ENCODE peak calls at places on chromosomes 16 and 17, in seven cellular contexts. U is CD4-positive, alpha-beta memory T cell; A is substantia nigra; M is skeletal muscle cell; Q is AG10803; J is renal cortical epithelial cell; E is activated CD4-positive, CD25-positive, alpha-beta regulatory T cell treated with anti-CD3 and anti-CD28 coated beads, Interleukin-2, amount 50 U/mL, for 16 hours. Z is an unnamed sample.

GRCh38 chr17:30199600-30199999 is 35.9 kb downstream of the SLC6A4 start:
- DNase-seq in A (no peak), U (no peak), J (no peak), E (no peak), M (no peak), Q (no peak), Z (no peak)

GRCh38 chr16:87201777-87202176 is 115.4 kb downstream of the C16orf95 start:
- DNase-seq in M (no peak), J (no peak), Q (no peak), U (no peak), A (no peak), E (no peak), Z (no peak)

GRCh38 chr16:89600956-89601355 is 12.5 kb upstream of the DPEP1 start:
- DNase-seq in E (no peak), Q (no peak), A (no peak), U (no peak), J (no peak), M (no peak), Z (no peak)

GRCh38 chr16:67339453-67339852 is 12.8 kb downstream of the LRRC36 start:
- DNase-seq in J (peak; percentile 43), A (no peak), Q (peak; percentile 36), M (peak; percentile 9), E (no peak), U (no peak), Z (no peak)

GRCh38 chr17:29241015-29241963 is 5.4 kb upstream of the CRYBA1 start:
- DNase-seq in J (peak; percentile 99), Q (peak; percentile 97), A (peak; percentile 41), M (peak; percentile 89), U (no peak), E (no peak), Z (no peak)

GRCh38 chr17:45016823-45017222 is 34.6 kb downstream of the DCAKD start:
- DNase-seq in U (no peak), E (no peak), Q (peak; percentile 19), A (no peak), M (no peak), J (no peak), Z (no peak)

GRCh38 chr16:14015948-14016347 is 55.2 kb upstream of the MRTFB start:
- DNase-seq in J (peak; percentile 90), M (peak; percentile 57), E (no peak), U (no peak), A (no peak), Q (peak; percentile 89), Z (no peak)

GRCh38 chr16:67543582-67543981 is 15.0 kb downstream of the RIPOR1 start:
- DNase-seq in U (no peak), A (no peak), E (no peak), M (no peak), J (no peak), Q (no peak), Z (no peak)

GRCh38 chr16:52393448-52393847 is 153.5 kb downstream of the TOX3 start:
- DNase-seq in M (no peak), U (no peak), E (no peak), A (no peak), J (no peak), Q (no peak), Z (no peak)

GRCh38 chr16:74868501-74868900 is 93.9 kb upstream of the FA2H start:
- DNase-seq in Q (peak; percentile 29), U (peak; percentile 39), J (peak; percentile 48), E (no peak), M (no peak), A (no peak), Z (no peak)

GRCh38 chr16:76650579-76650978 is 373.4 kb downstream of the CNTNAP4 start:
- DNase-seq in A (no peak), Q (no peak), M (no peak), J (no peak), U (no peak), E (no peak), Z (no peak)

GRCh38 chr16:70526403-70526802 is 2.8 kb downstream of the SF3B3 start:
- DNase-seq in U (no peak), J (no peak), A (no peak), Q (no peak), M (no peak), E (no peak), Z (no peak)

GRCh38 chr17:17818088-17818526 is 18.7 kb downstream of the SREBF1 start:
- DNase-seq in A (no peak), M (no peak), E (no peak), Q (no peak), U (no peak), J (no peak), Z (no peak)

GRCh38 chr16:78281115-78281514 is 181.7 kb downstream of the WWOX start:
- DNase-seq in E (no peak), U (no peak), Q (no peak), A (no peak), J (no peak), M (no peak), Z (no peak)

GRCh38 chr16:64974381-64974780 is 147.5 kb downstream of the CDH11 start:
- DNase-seq in U (no peak), J (no peak), A (no peak), Q (no peak), E (no peak), M (no peak), Z (no peak)

GRCh38 chr16:69057400-69058378 is 47.8 kb upstream of the HAS3 start:
- DNase-seq in E (no peak), M (peak; percentile 83), A (no peak), J (peak; percentile 94), U (no peak), Q (peak; percentile 79), Z (no peak)

GRCh38 chr16:82653550-82654511 is 27.1 kb downstream of the CDH13 start:
- DNase-seq in Q (peak; percentile 91), A (no peak), M (no peak), E (peak; percentile 36), U (peak; percentile 58), J (peak; percentile 95), Z (peak; percentile 5)

GRCh38 chr16:29857133-29857760 is 5.8 kb downstream of the CDIPT start:
- DNase-seq in J (peak; percentile 17), M (peak; percentile 37), Q (peak; percentile 95), E (no peak), U (no peak), A (no peak), Z (no peak)

GRCh38 chr17:77352441-77352840 is 211.7 kb downstream of the SEC14L1 start:
- DNase-seq in E (no peak), Q (no peak), J (no peak), M (no peak), U (no peak), A (no peak), Z (no peak)

GRCh38 chr17:64984181-64984580 is 64.9 kb upstream of the LRRC37A3 start:
- DNase-seq in J (no peak), M (no peak), E (no peak), U (no peak), A (no peak), Q (no peak), Z (no peak)

GRCh38 chr17:55264640-55265298 is at the start of gene HLF:
- DNase-seq in J (no peak), M (peak; percentile 36), U (peak; percentile 76), E (peak; percentile 21), A (peak; percentile 75), Q (peak; percentile 62), Z (peak; percentile 51)

GRCh38 chr17:58357312-58358297 is 5.6 kb upstream of the SUPT4H1 start:
- DNase-seq in M (no peak), E (no peak), Q (no peak), J (no peak), U (no peak), A (no peak), Z (no peak)

GRCh38 chr16:80125677-80126076 is 415.1 kb upstream of the DYNLRB2 start:
- DNase-seq in Q (peak; percentile 49), J (no peak), U (no peak), A (no peak), M (no peak), E (no peak), Z (no peak)

GRCh38 chr17:14205992-14206461 is 30.6 kb downstream of the CDRT15 start:
- DNase-seq in M (no peak), Q (no peak), U (peak; percentile 88), A (no peak), E (peak; percentile 47), J (peak; percentile 81), Z (peak; percentile 58)

GRCh38 chr16:3282103-3282746 is 1.1 kb upstream of the ZNF263 start:
- DNase-seq in A (no peak), M (no peak), U (no peak), E (no peak), J (no peak), Q (no peak), Z (no peak)

GRCh38 chr17:29563816-29564215 is 3.0 kb downstream of the ABHD15 start:
- DNase-seq in A (no peak), Q (no peak), J (no peak), M (no peak), E (no peak), U (no peak), Z (no peak)

GRCh38 chr17:62963296-62963695 is 2.7 kb upstream of the TANC2 start:
- DNase-seq in U (no peak), E (no peak), A (no peak), Q (peak; percentile 64), M (peak; percentile 41), J (peak; percentile 77), Z (no peak)

GRCh38 chr17:19766016-19766415 is 17.9 kb upstream of the ALDH3A1 start:
- DNase-seq in Q (no peak), E (no peak), U (no peak), A (no peak), J (no peak), M (no peak), Z (no peak)

GRCh38 chr17:63433746-63434591 is 12.1 kb downstream of the CYB561 start:
- DNase-seq in A (no peak), Q (peak; percentile 98), U (no peak), M (peak; percentile 87), E (no peak), J (no peak), Z (no peak)

GRCh38 chr17:17976931-17977570 is 4.4 kb downstream of the DRC3 start:
- DNase-seq in A (no peak), E (no peak), M (no peak), J (no peak), Q (no peak), U (no peak), Z (no peak)

GRCh38 chr17:61551255-61551742 is 39.7 kb downstream of the NACA2 start:
- DNase-seq in M (peak; percentile 7), E (no peak), Q (peak; percentile 47), U (no peak), A (no peak), J (peak; percentile 43), Z (no peak)

GRCh38 chr16:50519001-50519400 is 29.2 kb upstream of the NKD1 start:
- DNase-seq in E (no peak), J (no peak), Q (no peak), M (no peak), A (no peak), U (no peak), Z (no peak)

GRCh38 chr17:83028851-83029250 is 50.6 kb upstream of the METRNL start:
- DNase-seq in J (no peak), A (no peak), M (no peak), U (no peak), E (no peak), Q (no peak), Z (no peak)

GRCh38 chr17:4485676-4486646 is 12.7 kb upstream of the SPNS2 start:
- DNase-seq in J (no peak), A (no peak), E (no peak), U (peak; percentile 41), Q (no peak), M (no peak), Z (peak; percentile 24)

GRCh38 chr16:55274391-55274790 is 49.6 kb upstream of the IRX6 start:
- DNase-seq in Q (no peak), U (no peak), E (no peak), A (no peak), M (no peak), J (no peak), Z (no peak)